ENCODE peak calls at places on chromosomes 16 and 17, in four cellular contexts. O is HepG2, P is WTC11, V is K562. B is an unnamed sample.
A peak's percentile ranks its signal among the peaks of the same experiment; 100 is the strongest.

GRCh38 chr16:87375426-87376135 is 8.0 kb downstream of the FBXO31 start:
- DNase-seq in O (no peak), P (no peak), V (no peak), B (no peak)

GRCh38 chr17:35934760-35935159 is 4.2 kb upstream of the RDM1 start:
- DNase-seq in O (no peak), P (no peak), V (no peak), B (no peak)

GRCh38 chr17:2695243-2695960 is 16.2 kb downstream of the CLUH start:
- DNase-seq in O (no peak), P (peak; percentile 9), V (no peak), B (no peak)

GRCh38 chr17:1067282-1067956 is 70.5 kb downstream of the TIMM22 start:
- DNase-seq in O (peak; percentile 86), P (no peak), V (no peak), B (no peak)

GRCh38 chr16:1543085-1543896 is 9.8 kb downstream of the TMEM204 start:
- DNase-seq in O (peak; percentile 39), P (peak; percentile 41), V (peak; percentile 80), B (peak; percentile 56)

GRCh38 chr17:61465550-61466237 is 13.5 kb downstream of the TBX4 start:
- DNase-seq in O (no peak), P (no peak), V (no peak), B (no peak)

GRCh38 chr17:8314797-8315739 is 5.0 kb downstream of the ARHGEF15 start:
- DNase-seq in O (no peak), P (peak; percentile 35), V (no peak), B (no peak)

GRCh38 chr17:8016632-8017424 is 14.4 kb downstream of the GUCY2D start:
- DNase-seq in O (no peak), P (peak; percentile 92), V (peak; percentile 60), B (peak; percentile 76)

GRCh38 chr17:51684214-51684613 is 423.9 kb downstream of the UTP18 start:
- DNase-seq in O (no peak), P (no peak), V (no peak), B (no peak)

GRCh38 chr17:59456923-59457615 is 108.3 kb upstream of the DHX40 start:
- DNase-seq in O (no peak), P (no peak), V (no peak), B (no peak)

GRCh38 chr17:9237053-9237410 is 215.7 kb downstream of the NTN1 start:
- DNase-seq in O (no peak), P (no peak), V (no peak), B (no peak)

GRCh38 chr17:74532115-74532514 is 840 bp upstream of the CD300LB start:
- DNase-seq in O (no peak), P (peak; percentile 53), V (peak; percentile 45), B (no peak)

GRCh38 chr17:62869885-62870580 is 61.9 kb upstream of the MARCHF10 start:
- DNase-seq in O (no peak), P (peak; percentile 45), V (no peak), B (peak; percentile 46)

GRCh38 chr16:58960484-58960883 is 226.4 kb upstream of the GOT2 start:
- DNase-seq in O (no peak), P (peak; percentile 46), V (no peak), B (no peak)

GRCh38 chr17:72717676-72718075 is 374.8 kb downstream of the SLC39A11 start:
- DNase-seq in O (no peak), P (no peak), V (no peak), B (no peak)

GRCh38 chr17:48954300-48954755 is 9.7 kb upstream of the SNF8 start:
- DNase-seq in O (peak; percentile 79), P (peak; percentile 68), V (peak; percentile 83), B (peak; percentile 58)

GRCh38 chr16:12819126-12820117 is 15.7 kb upstream of the CPPED1 start:
- DNase-seq in O (peak; percentile 79), P (peak; percentile 89), V (peak; percentile 82), B (peak; percentile 74)

GRCh38 chr17:48102700-48103378 is 1.6 kb upstream of the CBX1 start:
- DNase-seq in O (peak; percentile 30), P (no peak), V (peak; percentile 18), B (no peak)

GRCh38 chr17:38463451-38463858 is 35.2 kb downstream of the ARHGAP23 start:
- DNase-seq in O (no peak), P (no peak), V (no peak), B (no peak)

GRCh38 chr16:24540575-24541240 is 1.3 kb downstream of the RBBP6 start:
- DNase-seq in O (no peak), P (no peak), V (peak; percentile 51), B (no peak)

GRCh38 chr17:17940451-17940911 is 31.7 kb downstream of the TOM1L2 start:
- DNase-seq in O (no peak), P (no peak), V (no peak), B (no peak)

GRCh38 chr17:2962236-2962635 is 101.2 kb downstream of the OR1D5 start:
- DNase-seq in O (no peak), P (no peak), V (no peak), B (no peak)

GRCh38 chr17:37818689-37819088 is 73.8 kb upstream of the HNF1B start:
- DNase-seq in O (no peak), P (no peak), V (no peak), B (no peak)

GRCh38 chr16:17196526-17196925 is 274.2 kb downstream of the XYLT1 start:
- DNase-seq in O (no peak), P (no peak), V (no peak), B (no peak)
- TF ChIP-seq SP1 in O (no peak), P (no peak), V (no peak), B (no peak)

DNA sequence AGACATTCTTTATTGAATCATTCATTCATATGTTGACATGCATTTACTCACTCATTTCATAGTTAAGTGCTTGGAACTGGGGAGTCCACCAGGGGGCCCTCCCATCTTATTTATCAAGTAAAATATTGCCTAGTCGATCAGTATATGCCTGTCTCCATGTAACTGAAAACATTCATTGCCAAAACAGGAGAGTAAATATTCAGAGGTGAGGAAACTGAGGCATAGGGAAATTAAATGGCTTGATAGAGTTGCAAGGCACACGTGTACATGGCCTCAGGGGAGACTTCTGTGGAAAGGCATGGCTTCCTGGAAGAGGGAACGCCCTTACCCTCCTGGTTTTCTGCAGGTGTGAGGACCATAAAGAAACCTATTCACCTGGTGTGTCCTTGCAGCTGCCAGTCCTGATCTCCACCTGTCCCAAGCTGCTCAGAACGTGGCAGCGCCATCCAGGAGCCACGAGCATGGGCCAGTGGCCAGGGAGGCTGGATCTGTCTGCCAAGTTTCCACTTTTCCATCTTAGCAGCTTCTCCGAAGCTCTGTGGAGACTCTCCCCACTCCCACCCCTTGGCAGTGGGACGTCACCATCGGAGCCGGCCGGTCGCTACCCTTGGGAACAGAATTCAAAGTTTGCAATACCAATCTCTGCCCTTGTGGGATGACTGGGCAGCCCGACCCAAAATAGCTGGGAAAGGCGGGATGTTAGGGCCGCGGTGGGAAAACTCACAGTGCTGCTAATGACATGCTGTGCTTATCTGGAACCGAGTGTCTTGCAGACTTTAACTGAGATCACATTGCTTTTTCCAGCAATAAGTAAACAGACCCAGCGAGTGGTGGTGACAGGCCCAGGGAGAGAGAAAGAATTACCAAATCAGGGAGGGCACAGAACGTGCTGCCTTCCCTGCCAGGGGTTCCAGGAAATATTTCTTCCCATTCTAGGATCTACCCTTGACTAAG is 4.1 kb upstream of the C1QTNF1 start:
- DNase-seq in O (peak; percentile 79), P (no peak), V (peak; percentile 62), B (no peak)
- TF ChIP-seq ELF4 in O (no peak), P (no peak), V (no peak), B (no peak)

DNA sequence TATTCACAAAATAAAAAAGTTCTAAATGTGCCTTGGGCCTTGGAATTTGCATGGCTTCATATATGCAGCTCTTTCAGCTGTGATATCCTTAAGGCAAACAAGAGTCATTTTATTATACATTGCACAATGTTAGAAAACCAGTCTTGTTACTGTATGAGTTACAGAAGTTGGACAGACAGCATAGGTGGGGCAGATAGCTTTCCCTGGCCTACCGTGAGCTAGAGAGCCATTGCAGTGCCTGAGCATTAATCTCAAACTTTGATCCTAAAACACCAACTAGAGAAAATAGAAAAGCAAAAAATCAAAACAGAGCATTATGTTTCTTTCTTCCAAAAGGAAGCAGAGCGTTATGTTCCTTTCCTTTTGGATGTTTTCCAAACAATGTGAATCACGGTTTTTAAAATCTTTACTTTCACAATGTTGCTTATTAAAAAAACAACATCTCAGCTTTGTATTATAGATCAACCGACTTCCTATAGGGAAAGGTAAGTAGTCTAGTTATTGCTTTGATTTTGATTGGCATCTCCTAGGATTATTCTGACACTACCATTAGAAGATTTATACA is 32.2 kb downstream of the ARHGAP44 start:
- DNase-seq in O (no peak), P (no peak), V (no peak), B (no peak)
- TF ChIP-seq SP1 in O (no peak), P (no peak), V (no peak), B (no peak)

GRCh38 chr17:57881783-57882291 is 32.0 kb upstream of the MRPS23 start:
- DNase-seq in O (no peak), P (no peak), V (no peak), B (no peak)
- TF ChIP-seq ELF4 in O (no peak), P (no peak), V (no peak), B (no peak)

GRCh38 chr16:73976661-73977060 is 320.0 kb upstream of the PSMD7 start:
- DNase-seq in O (no peak), P (no peak), V (no peak), B (no peak)
- TF ChIP-seq SP1 in O (no peak), P (no peak), V (no peak), B (no peak)

DNA sequence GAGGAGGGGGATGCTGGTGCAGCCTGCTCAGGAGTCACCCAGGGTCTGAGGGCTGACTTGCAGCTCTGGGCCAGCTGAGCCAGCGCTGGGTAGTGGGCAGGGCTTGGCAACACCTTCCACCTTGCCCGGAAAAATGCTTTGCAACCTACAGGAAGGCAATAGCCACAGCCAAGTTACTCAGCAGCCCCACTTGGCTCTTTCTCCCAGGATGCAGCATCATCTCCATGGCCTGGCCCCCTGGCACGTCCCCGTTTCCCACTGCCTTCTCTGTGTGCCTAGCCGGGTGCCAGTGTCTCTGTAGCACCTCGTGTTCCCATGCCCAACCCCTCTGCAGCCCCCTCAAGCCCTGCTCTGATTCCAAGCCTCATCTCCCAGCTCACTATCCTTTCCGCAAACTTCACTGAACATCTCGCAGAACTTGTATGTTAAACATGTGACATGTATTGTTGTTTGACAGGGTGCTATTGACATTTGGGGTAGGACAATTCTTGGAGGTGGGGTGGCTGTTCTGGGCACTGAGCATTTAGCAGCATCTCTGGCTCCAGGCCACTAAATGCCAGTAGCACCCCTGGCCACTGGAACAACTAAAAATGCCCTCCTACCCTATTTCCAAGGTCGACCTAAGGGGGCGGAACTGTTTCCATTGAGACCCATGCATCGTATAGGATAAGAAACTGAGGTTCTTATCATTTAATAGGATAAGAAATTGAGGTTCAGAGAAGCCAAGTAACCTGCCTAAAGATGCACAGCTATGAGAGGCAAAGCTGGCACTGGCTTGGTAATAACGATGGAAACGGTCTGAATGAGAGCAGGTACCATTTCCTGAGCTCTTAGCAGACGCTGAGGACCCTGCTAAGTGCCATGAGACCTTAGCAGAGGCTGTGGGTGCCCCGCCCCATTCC is 12.2 kb downstream of the DEXI start:
- DNase-seq in O (no peak), P (no peak), V (no peak), B (no peak)
- TF ChIP-seq ELF4 in O (no peak), P (no peak), V (no peak), B (no peak)

DNA sequence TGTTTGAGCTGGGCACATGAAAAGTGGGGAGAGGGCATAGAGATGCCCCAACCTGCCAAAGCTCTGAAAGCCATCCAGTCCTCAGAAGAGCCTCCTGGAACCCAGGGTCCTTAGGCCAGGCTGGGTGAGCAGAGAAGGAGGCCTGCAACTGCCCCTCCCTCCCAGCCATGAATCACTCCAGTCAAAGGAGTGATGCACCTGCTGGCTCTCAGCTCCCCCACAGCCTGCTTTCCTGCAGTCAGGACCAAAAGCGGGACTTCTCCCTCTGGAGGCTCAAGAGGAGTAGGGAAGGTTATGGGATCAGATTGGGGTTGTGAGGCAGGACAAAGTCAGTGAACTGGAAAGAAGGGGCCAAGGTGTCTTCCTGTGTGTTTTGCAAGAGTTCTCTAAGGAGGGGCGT is 145.6 kb downstream of the TMEM132E start:
- DNase-seq in O (no peak), P (no peak), V (no peak), B (no peak)
- TF ChIP-seq SP1 in O (no peak), P (no peak), V (no peak), B (no peak)

GRCh38 chr16:55184052-55184451 is 140.0 kb upstream of the IRX6 start:
- DNase-seq in O (no peak), P (no peak), V (no peak), B (no peak)
- TF ChIP-seq ELF4 in O (no peak), P (no peak), V (no peak), B (no peak)